ENCODE peak calls at places on chromosomes 7 and 10, in four cellular contexts. D is CD8-positive, alpha-beta T cell; K is hepatocyte; X is ovary. I is an unnamed sample.

GRCh38 chr7:150722403-150723065 is 6.1 kb downstream of the GIMAP1 start:
- DNase-seq in D (peak; percentile 47), K (no peak), X (no peak), I (no peak)

GRCh38 chr10:106167946-106168345 is 996.6 kb downstream of the SORCS1 start:
- DNase-seq in D (no peak), K (no peak), X (no peak), I (no peak)

GRCh38 chr7:30027065-30027456 is 559 bp upstream of the FKBP14 start:
- DNase-seq in D (no peak), K (peak; percentile 70), X (no peak), I (peak; percentile 47)

GRCh38 chr7:157851501-157852067 is 514.8 kb downstream of the DNAJB6 start:
- DNase-seq in D (peak; percentile 83), K (peak; percentile 71), X (no peak), I (peak; percentile 17)

GRCh38 chr7:7183833-7184463 is 1.6 kb downstream of the C1GALT1 start:
- DNase-seq in D (no peak), K (no peak), X (no peak), I (no peak)

GRCh38 chr7:142025896-142026295 is 30.2 kb downstream of the MGAM start:
- DNase-seq in D (no peak), K (no peak), X (no peak), I (no peak)

GRCh38 chr7:134694299-134694698 is 47.6 kb downstream of the BPGM start:
- DNase-seq in D (no peak), K (no peak), X (no peak), I (no peak)

GRCh38 chr10:660413-660979 is 29.0 kb downstream of the DIP2C start:
- DNase-seq in D (no peak), K (no peak), X (no peak), I (no peak)

GRCh38 chr10:11149499-11149898 is 131.8 kb downstream of the CELF2 start:
- DNase-seq in D (peak; percentile 63), K (no peak), X (no peak), I (no peak)

GRCh38 chr7:66696774-66697191 is 43.8 kb upstream of the RABGEF1 start:
- DNase-seq in D (no peak), K (no peak), X (no peak), I (no peak)

GRCh38 chr10:33010132-33011037 is 52.4 kb upstream of the ITGB1 start:
- DNase-seq in D (no peak), K (peak; percentile 54), X (no peak), I (peak; percentile 23)

GRCh38 chr10:131354380-131354779 is 42.9 kb upstream of the TCERG1L start:
- DNase-seq in D (no peak), K (peak; percentile 56), X (no peak), I (no peak)

GRCh38 chr10:133326745-133327650 is 9.7 kb downstream of the CALY start:
- DNase-seq in D (no peak), K (no peak), X (no peak), I (no peak)

GRCh38 chr10:123890761-123891146 is 853 bp downstream of the CPXM2 start:
- DNase-seq in D (no peak), K (no peak), X (no peak), I (no peak)

GRCh38 chr10:93790454-93790853 is 32.7 kb downstream of the LGI1 start:
- DNase-seq in D (no peak), K (no peak), X (no peak), I (no peak)

GRCh38 chr10:71093531-71093930 is 118.8 kb upstream of the UNC5B start:
- DNase-seq in D (peak; percentile 11), K (no peak), X (no peak), I (no peak)

GRCh38 chr7:105656922-105657521 is 75.7 kb upstream of the EFCAB10 start:
- DNase-seq in D (peak; percentile 77), K (no peak), X (no peak), I (peak; percentile 46)

GRCh38 chr7:70134029-70134445 is 535.8 kb downstream of the AUTS2 start:
- DNase-seq in D (no peak), K (no peak), X (no peak), I (peak; percentile 41)

GRCh38 chr7:103944230-103944900 is 45.1 kb downstream of the RELN start:
- DNase-seq in D (no peak), K (no peak), X (no peak), I (no peak)

GRCh38 chr10:91901784-91902677 is 7.3 kb downstream of the FGFBP3 start:
- DNase-seq in D (no peak), K (peak; percentile 79), X (no peak), I (peak; percentile 95)

GRCh38 chr10:49568235-49568634 is 29.3 kb upstream of the ERCC6 start:
- DNase-seq in D (no peak), K (no peak), X (no peak), I (no peak)

GRCh38 chr10:97567891-97568290 is 4.7 kb upstream of the ANKRD2 start:
- DNase-seq in D (no peak), K (no peak), X (no peak), I (no peak)
- H3K9me3 ChIP-seq in D (no peaks in the 10 kb centered on the region), K (no peaks in the 10 kb centered on the region), X (no peaks in the 10 kb centered on the region), I (no peaks in the 10 kb centered on the region)

GRCh38 chr10:9535744-9536143 is 1481.3 kb downstream of the GATA3 start:
- DNase-seq in D (no peak), K (no peak), X (no peak), I (no peak)
- H3K9me3 ChIP-seq in D (no peaks in the 10 kb centered on the region), K (no peaks in the 10 kb centered on the region), X (no peaks in the 10 kb centered on the region), I (no peaks in the 10 kb centered on the region)

GRCh38 chr7:86762129-86762528 is 118.4 kb downstream of the GRM3 start:
- DNase-seq in D (no peak), K (no peak), X (no peak), I (no peak)
- H3K9me3 ChIP-seq in D (no peaks in the 10 kb centered on the region), K (no peaks in the 10 kb centered on the region), X (no peaks in the 10 kb centered on the region), I (no peaks in the 10 kb centered on the region)

GRCh38 chr10:45488365-45488764 is 114.3 kb downstream of the ALOX5 start:
- DNase-seq in D (no peak), K (no peak), X (no peak), I (no peak)

GRCh38 chr10:45487738-45488137 is 113.7 kb downstream of the ALOX5 start:
- DNase-seq in D (no peak), K (no peak), X (no peak), I (no peak)

GRCh38 chr10:45495438-45496152 is 121.6 kb downstream of the ALOX5 start:
- DNase-seq in D (no peak), K (no peak), X (no peak), I (no peak)

GRCh38 chr10:45490277-45490676 is 116.3 kb downstream of the ALOX5 start:
- DNase-seq in D (no peak), K (no peak), X (no peak), I (no peak)

GRCh38 chr10:45491061-45491460 is 117.0 kb downstream of the ALOX5 start:
- DNase-seq in D (no peak), K (no peak), X (no peak), I (no peak)
- H3K9me3 ChIP-seq in D (no peaks in the 10 kb centered on the region), K (no peaks in the 10 kb centered on the region), X (no peaks in the 10 kb centered on the region), I (no peaks in the 10 kb centered on the region)

GRCh38 chr7:5070206-5070605 is 24.5 kb downstream of the RBAK start:
- DNase-seq in D (no peak), K (no peak), X (no peak), I (no peak)
- H3K9me3 ChIP-seq in D (peaks cover 36% of the 10 kb centered on the region), K (peaks cover 31% of the 10 kb centered on the region), X (peaks cover 6% of the 10 kb centered on the region), I (peaks cover 10% of the 10 kb centered on the region)